ENCODE peak calls at places on chromosomes 11 and 22, in four cellular contexts. One of them, this sample, is unnamed.

GRCh38 chr11:98566978-98567377 is 453.8 kb upstream of the CNTN5 start:
- DNase-seq in esophagus squamous epithelium: no peak
- DNase-seq in GM23248: no peak
- DNase-seq in keratinocyte: no peak
- DNase-seq in this sample: no peak

GRCh38 chr11:8459711-8460399 is 134.2 kb downstream of the STK33 start:
- DNase-seq in esophagus squamous epithelium: no peak
- DNase-seq in GM23248: no peak
- DNase-seq in keratinocyte: no peak
- DNase-seq in this sample: no peak

GRCh38 chr11:134613646-134614045 is 201.6 kb upstream of the B3GAT1 start:
- DNase-seq in esophagus squamous epithelium: no peak
- DNase-seq in GM23248: no peak
- DNase-seq in keratinocyte: no peak
- DNase-seq in this sample: no peak

GRCh38 chr11:109223441-109223840 is 198.5 kb upstream of the C11orf87 start:
- DNase-seq in esophagus squamous epithelium: no peak
- DNase-seq in GM23248: no peak
- DNase-seq in keratinocyte: no peak
- DNase-seq in this sample: no peak

GRCh38 chr11:17395554-17395961 is 7.1 kb upstream of the KCNJ11 start:
- DNase-seq in esophagus squamous epithelium: no peak
- DNase-seq in GM23248: no peak
- DNase-seq in keratinocyte: no peak
- DNase-seq in this sample: no peak

GRCh38 chr11:32963721-32964120 is 52.0 kb upstream of the DEPDC7 start:
- DNase-seq in esophagus squamous epithelium: no peak
- DNase-seq in GM23248: no peak
- DNase-seq in keratinocyte: no peak
- DNase-seq in this sample: no peak

GRCh38 chr11:70424765-70425164 is 26.4 kb downstream of the CTTN start:
- DNase-seq in esophagus squamous epithelium: no peak
- DNase-seq in GM23248: no peak
- DNase-seq in keratinocyte: no peak
- DNase-seq in this sample: no peak

GRCh38 chr11:21142007-21142406 is 472.6 kb downstream of the NELL1 start:
- DNase-seq in esophagus squamous epithelium: no peak
- DNase-seq in GM23248: no peak
- DNase-seq in keratinocyte: no peak
- DNase-seq in this sample: peak; percentile 18

GRCh38 chr22:32338757-32339156 is 18.9 kb upstream of the RFPL3 start:
- DNase-seq in esophagus squamous epithelium: no peak
- DNase-seq in GM23248: no peak
- DNase-seq in keratinocyte: no peak
- DNase-seq in this sample: no peak

GRCh38 chr11:17063171-17064002 is 14.1 kb downstream of the RPS13 start:
- DNase-seq in esophagus squamous epithelium: no peak
- DNase-seq in GM23248: peak; percentile 63
- DNase-seq in keratinocyte: no peak
- DNase-seq in this sample: peak; percentile 52

GRCh38 chr11:86698634-86699033 is 26.2 kb upstream of the ME3 start:
- DNase-seq in esophagus squamous epithelium: no peak
- DNase-seq in GM23248: no peak
- DNase-seq in keratinocyte: no peak
- DNase-seq in this sample: no peak

GRCh38 chr11:84721561-84721961 is 905.6 kb downstream of the DLG2 start:
- DNase-seq in esophagus squamous epithelium: no peak
- DNase-seq in GM23248: no peak
- DNase-seq in keratinocyte: no peak
- DNase-seq in this sample: no peak

GRCh38 chr22:21876486-21877176 is 9.2 kb upstream of the MAPK1 start:
- DNase-seq in esophagus squamous epithelium: no peak
- DNase-seq in GM23248: peak; percentile 85
- DNase-seq in keratinocyte: no peak
- DNase-seq in this sample: no peak

GRCh38 chr11:55357560-55358184 is 10.1 kb upstream of the OR4A15 start:
- DNase-seq in esophagus squamous epithelium: no peak
- DNase-seq in GM23248: no peak
- DNase-seq in keratinocyte: no peak
- DNase-seq in this sample: no peak

GRCh38 chr11:102587722-102588121 is 37.4 kb downstream of the MMP20 start:
- DNase-seq in esophagus squamous epithelium: no peak
- DNase-seq in GM23248: no peak
- DNase-seq in keratinocyte: no peak
- DNase-seq in this sample: no peak

GRCh38 chr11:43921561-43922294 is 20.7 kb upstream of the C11orf96 start:
- DNase-seq in esophagus squamous epithelium: no peak
- DNase-seq in GM23248: no peak
- DNase-seq in keratinocyte: no peak
- DNase-seq in this sample: no peak

GRCh38 chr22:43474161-43475101 is 62.6 kb downstream of the MPPED1 start:
- DNase-seq in esophagus squamous epithelium: no peak
- DNase-seq in GM23248: no peak
- DNase-seq in keratinocyte: no peak
- DNase-seq in this sample: no peak

GRCh38 chr11:132670921-132671675 is 861.2 kb downstream of the OPCML start:
- DNase-seq in esophagus squamous epithelium: no peak
- DNase-seq in GM23248: no peak
- DNase-seq in keratinocyte: no peak
- DNase-seq in this sample: no peak

GRCh38 chr11:86160546-86161149 is 83.9 kb upstream of the EED start:
- DNase-seq in esophagus squamous epithelium: no peak
- DNase-seq in GM23248: peak; percentile 48
- DNase-seq in keratinocyte: peak; percentile 99
- DNase-seq in this sample: no peak

GRCh38 chr11:114197799-114198500 is 98.2 kb upstream of the NNMT start:
- DNase-seq in esophagus squamous epithelium: no peak
- DNase-seq in GM23248: peak; percentile 89
- DNase-seq in keratinocyte: no peak
- DNase-seq in this sample: no peak

GRCh38 chr22:37492428-37493344 is 6.5 kb upstream of the MFNG start:
- DNase-seq in esophagus squamous epithelium: no peak
- DNase-seq in GM23248: peak; percentile 79
- DNase-seq in keratinocyte: no peak
- DNase-seq in this sample: no peak

GRCh38 chr11:92311616-92312449 is 87.2 kb downstream of the FAT3 start:
- DNase-seq in esophagus squamous epithelium: no peak
- DNase-seq in GM23248: no peak
- DNase-seq in keratinocyte: no peak
- DNase-seq in this sample: peak; percentile 86

GRCh38 chr11:61004037-61004641 is 32.7 kb downstream of the CD6 start:
- DNase-seq in esophagus squamous epithelium: no peak
- DNase-seq in GM23248: no peak
- DNase-seq in keratinocyte: no peak
- DNase-seq in this sample: no peak

GRCh38 chr11:57764972-57765371 is 3.4 kb downstream of the CTNND1 start:
- DNase-seq in esophagus squamous epithelium: no peak
- DNase-seq in GM23248: no peak
- DNase-seq in keratinocyte: no peak
- DNase-seq in this sample: no peak

GRCh38 chr22:29933619-29934018 is 50.6 kb downstream of the MTMR3 start:
- DNase-seq in esophagus squamous epithelium: no peak
- DNase-seq in GM23248: no peak
- DNase-seq in keratinocyte: no peak
- DNase-seq in this sample: no peak

GRCh38 chr11:122847437-122847836 is 9.1 kb downstream of the CRTAM start:
- DNase-seq in esophagus squamous epithelium: no peak
- DNase-seq in GM23248: no peak
- DNase-seq in keratinocyte: no peak
- DNase-seq in this sample: no peak

GRCh38 chr11:121321614-121322243 is 29.2 kb downstream of the SC5D start:
- DNase-seq in esophagus squamous epithelium: no peak
- DNase-seq in GM23248: peak; percentile 52
- DNase-seq in keratinocyte: no peak
- DNase-seq in this sample: peak; percentile 43

GRCh38 chr11:116736763-116737162 is 36.0 kb downstream of the BUD13 start:
- DNase-seq in esophagus squamous epithelium: no peak
- DNase-seq in GM23248: peak; percentile 13
- DNase-seq in keratinocyte: no peak
- DNase-seq in this sample: no peak

GRCh38 chr11:97202613-97203292 is 812.9 kb downstream of the JRKL start:
- DNase-seq in esophagus squamous epithelium: no peak
- DNase-seq in GM23248: no peak
- DNase-seq in keratinocyte: no peak
- DNase-seq in this sample: no peak

GRCh38 chr11:114061053-114062049 is 1.8 kb downstream of the ZBTB16 start:
- DNase-seq in esophagus squamous epithelium: no peak
- DNase-seq in GM23248: peak; percentile 57
- DNase-seq in keratinocyte: no peak
- DNase-seq in this sample: no peak

GRCh38 chr11:34044664-34045485 is 6.7 kb upstream of the CAPRIN1 start:
- DNase-seq in esophagus squamous epithelium: no peak
- DNase-seq in GM23248: peak; percentile 69
- DNase-seq in keratinocyte: peak; percentile 75
- DNase-seq in this sample: no peak

GRCh38 chr22:49930596-49931412 is 12.4 kb downstream of the CRELD2 start:
- DNase-seq in esophagus squamous epithelium: no peak
- DNase-seq in GM23248: peak; percentile 67
- DNase-seq in keratinocyte: no peak
- DNase-seq in this sample: no peak

GRCh38 chr11:116215471-116216113 is 557.2 kb downstream of the BUD13 start:
- DNase-seq in esophagus squamous epithelium: no peak
- DNase-seq in GM23248: no peak
- DNase-seq in keratinocyte: no peak
- DNase-seq in this sample: peak; percentile 71

GRCh38 chr11:38136887-38137286 is 1538.9 kb upstream of the RAG2 start:
- DNase-seq in esophagus squamous epithelium: no peak
- DNase-seq in GM23248: no peak
- DNase-seq in keratinocyte: no peak
- DNase-seq in this sample: no peak

GRCh38 chr11:79413258-79413657 is 27.6 kb downstream of the TENM4 start:
- DNase-seq in esophagus squamous epithelium: no peak
- DNase-seq in GM23248: peak; percentile 96
- DNase-seq in keratinocyte: no peak
- DNase-seq in this sample: no peak

DNA sequence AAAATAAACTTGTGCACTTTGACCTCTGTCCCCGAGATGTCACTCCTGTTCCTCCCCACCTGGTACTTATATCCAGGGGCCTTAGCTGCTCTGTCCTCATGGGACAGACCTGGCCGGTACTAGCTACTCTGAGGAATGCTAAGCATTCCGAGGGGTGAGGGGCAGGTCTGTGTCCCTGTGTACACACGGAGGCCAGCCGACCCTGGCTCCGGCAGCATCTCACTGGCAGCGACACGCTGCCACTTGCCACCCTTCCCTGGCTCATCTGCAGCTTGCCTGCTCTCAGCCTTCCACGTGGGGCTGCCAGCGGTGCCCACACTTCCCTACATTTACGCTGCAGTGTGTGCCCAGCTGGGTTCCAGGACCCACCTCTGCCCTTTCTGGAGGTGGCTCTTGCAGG is 21.6 kb upstream of the TEF start:
- DNase-seq in esophagus squamous epithelium: no peak
- DNase-seq in GM23248: no peak
- DNase-seq in keratinocyte: no peak
- DNase-seq in this sample: peak; percentile 50
- H3K4me3 ChIP-seq in esophagus squamous epithelium: no peak overlapping the region
- H3K4me3 ChIP-seq in GM23248: no peak overlapping the region
- H3K4me3 ChIP-seq in keratinocyte: no peak overlapping the region
- H3K4me3 ChIP-seq in this sample: no peak overlapping the region

GRCh38 chr22:46096051-46096450 is 54.3 kb upstream of the PPARA start:
- DNase-seq in esophagus squamous epithelium: no peak
- DNase-seq in GM23248: no peak
- DNase-seq in keratinocyte: no peak
- DNase-seq in this sample: no peak
- H3K4me1 ChIP-seq in esophagus squamous epithelium: peaks cover 79% of the 10 kb centered on the region
- H3K4me1 ChIP-seq in GM23248: peaks cover 51% of the 10 kb centered on the region
- H3K4me1 ChIP-seq in keratinocyte: peaks cover 32% of the 10 kb centered on the region
- H3K4me1 ChIP-seq in this sample: no peaks in the 10 kb centered on the region

GRCh38 chr11:75896843-75897419 is 81.9 kb downstream of the UVRAG start:
- DNase-seq in esophagus squamous epithelium: no peak
- DNase-seq in GM23248: peak; percentile 68
- DNase-seq in keratinocyte: no peak
- DNase-seq in this sample: no peak

GRCh38 chr11:75891947-75892739 is 77.1 kb downstream of the UVRAG start:
- DNase-seq in esophagus squamous epithelium: no peak
- DNase-seq in GM23248: no peak
- DNase-seq in keratinocyte: no peak
- DNase-seq in this sample: no peak

GRCh38 chr11:75898871-75899270 is 83.9 kb downstream of the UVRAG start:
- DNase-seq in esophagus squamous epithelium: no peak
- DNase-seq in GM23248: no peak
- DNase-seq in keratinocyte: no peak
- DNase-seq in this sample: no peak

GRCh38 chr11:75893202-75893601 is 78.2 kb downstream of the UVRAG start:
- DNase-seq in esophagus squamous epithelium: no peak
- DNase-seq in GM23248: no peak
- DNase-seq in keratinocyte: no peak
- DNase-seq in this sample: no peak

GRCh38 chr11:75894036-75894585 is 79.1 kb downstream of the UVRAG start:
- DNase-seq in esophagus squamous epithelium: no peak
- DNase-seq in GM23248: no peak
- DNase-seq in keratinocyte: no peak
- DNase-seq in this sample: no peak
- H3K4me3 ChIP-seq in esophagus squamous epithelium: no peak overlapping the region
- H3K4me3 ChIP-seq in GM23248: no peak overlapping the region
- H3K4me3 ChIP-seq in keratinocyte: no peak overlapping the region
- H3K4me3 ChIP-seq in this sample: no peak overlapping the region

GRCh38 chr11:111176603-111177002 is 68.9 kb upstream of the POU2AF2 start:
- DNase-seq in esophagus squamous epithelium: no peak
- DNase-seq in GM23248: no peak
- DNase-seq in keratinocyte: no peak
- DNase-seq in this sample: no peak
- H3K4me1 ChIP-seq in esophagus squamous epithelium: peaks cover 10% of the 10 kb centered on the region
- H3K4me1 ChIP-seq in GM23248: peaks cover 7% of the 10 kb centered on the region
- H3K4me1 ChIP-seq in keratinocyte: peaks cover 4% of the 10 kb centered on the region
- H3K4me1 ChIP-seq in this sample: no peaks in the 10 kb centered on the region

DNA sequence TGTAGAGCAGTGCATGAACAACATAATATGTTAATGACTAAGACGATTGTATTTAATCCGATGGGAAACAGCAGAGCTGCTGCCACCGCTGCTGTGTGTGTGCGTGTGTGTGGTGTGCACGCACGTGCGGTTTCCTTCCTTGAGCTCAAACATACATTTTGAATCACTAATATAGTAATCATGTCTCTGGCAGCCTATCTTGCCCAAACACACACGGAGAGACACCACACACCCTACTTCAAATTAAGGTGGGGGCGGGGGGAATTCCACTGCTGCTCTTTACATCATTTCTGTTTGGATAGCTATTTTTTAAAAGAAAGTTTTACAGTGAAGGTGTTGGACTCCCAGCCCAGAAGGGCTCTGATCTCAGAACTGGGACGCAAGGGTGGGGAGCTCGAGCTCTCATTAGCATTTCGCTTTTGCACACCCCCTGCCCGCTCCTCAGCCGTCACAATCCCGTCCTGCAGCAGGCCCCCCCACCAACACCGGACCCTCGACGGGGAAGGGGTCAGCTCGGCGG is 648 bp upstream of the FAM83F start:
- DNase-seq in esophagus squamous epithelium: no peak
- DNase-seq in GM23248: no peak
- DNase-seq in keratinocyte: no peak
- DNase-seq in this sample: no peak
- H3K4me3 ChIP-seq in esophagus squamous epithelium: peak overlapping the region; percentile 18
- H3K4me3 ChIP-seq in GM23248: no peak overlapping the region
- H3K4me3 ChIP-seq in keratinocyte: peak overlapping the region; percentile 23
- H3K4me3 ChIP-seq in this sample: peak overlapping the region; percentile 22

GRCh38 chr11:48004456-48004855 is 24.1 kb downstream of the PTPRJ start:
- DNase-seq in esophagus squamous epithelium: no peak
- DNase-seq in GM23248: peak; percentile 38
- DNase-seq in keratinocyte: no peak
- DNase-seq in this sample: no peak
- H3K4me1 ChIP-seq in esophagus squamous epithelium: peaks cover 4% of the 10 kb centered on the region
- H3K4me1 ChIP-seq in GM23248: peaks cover 40% of the 10 kb centered on the region
- H3K4me1 ChIP-seq in keratinocyte: no peaks in the 10 kb centered on the region
- H3K4me1 ChIP-seq in this sample: peaks cover 3% of the 10 kb centered on the region